ENCODE peak calls at places on chromosomes 4 and X, in ten cellular contexts. X, Q, E, U, J, O, D, S, A and V are unnamed samples.

GRCh38 chr4:86359944-86360478 is at the start of gene MAPK10:
- DNase-seq in Q (peak), S (no peak), O (peak), J (peak), A (peak), E (peak), U (peak), X (peak), D (peak), V (peak)

GRCh38 chr4:12445711-12446110 is 1017.0 kb upstream of the HS3ST1 start:
- DNase-seq in D (no peak), A (no peak), X (no peak), S (no peak), E (no peak), U (no peak), O (no peak), Q (no peak), J (no peak), V (no peak)

GRCh38 chr4:57989430-57989829 is 879.2 kb upstream of the IGFBP7 start:
- DNase-seq in J (no peak), S (no peak), U (no peak), O (no peak), X (peak), A (no peak), Q (no peak), E (no peak), D (no peak), V (no peak)

GRCh38 chr4:101238706-101239105 is 108.6 kb downstream of the PPP3CA start:
- DNase-seq in O (no peak), Q (no peak), X (no peak), E (peak), S (no peak), U (no peak), D (no peak), J (no peak), A (no peak), V (no peak)

GRCh38 chr4:87975466-87975865 is at the start of gene SPP1:
- DNase-seq in O (peak), S (no peak), D (no peak), A (peak), U (peak), Q (peak), X (no peak), E (peak), J (no peak), V (peak)

GRCh38 chr4:153209410-153209809 is 5.2 kb downstream of the TRIM2 start:
- DNase-seq in J (no peak), A (no peak), S (no peak), O (peak), U (no peak), X (no peak), Q (no peak), D (no peak), E (no peak), V (no peak)

GRCh38 chr4:58301384-58301783 is 1191.2 kb upstream of the IGFBP7 start:
- DNase-seq in E (no peak), Q (no peak), J (no peak), U (peak), X (no peak), S (no peak), D (no peak), A (no peak), O (peak), V (no peak)

GRCh38 chr4:25021206-25021605 is 9.5 kb downstream of the LGI2 start:
- DNase-seq in E (no peak), D (no peak), U (no peak), J (no peak), X (no peak), O (no peak), S (no peak), Q (no peak), A (no peak), V (no peak)

GRCh38 chr4:5143306-5143861 is 92.1 kb downstream of the STK32B start:
- DNase-seq in O (no peak), E (no peak), D (no peak), X (no peak), S (no peak), A (no peak), J (no peak), Q (no peak), U (no peak), V (no peak)

GRCh38 chrX:15882704-15883539 is 28.3 kb upstream of the AP1S2 start:
- DNase-seq in U (no peak), S (no peak), D (no peak), Q (peak), A (no peak), X (no peak), O (no peak), J (no peak), E (peak), V (no peak)

GRCh38 chr4:83043801-83044407 is 8.9 kb downstream of the COPS4 start:
- DNase-seq in D (no peak), J (no peak), A (no peak), U (no peak), Q (no peak), O (no peak), S (no peak), E (peak), X (no peak), V (no peak)

GRCh38 chr4:115334736-115335411 is 221.5 kb upstream of the NDST4 start:
- DNase-seq in A (no peak), J (no peak), Q (peak), D (no peak), S (no peak), U (no peak), E (no peak), O (no peak), X (no peak), V (no peak)

GRCh38 chr4:83535520-83535944 is 376 bp upstream of the GPAT3 start:
- DNase-seq in E (peak), X (peak), U (peak), A (peak), J (peak), O (peak), D (peak), S (peak), Q (peak), V (peak)

GRCh38 chrX:30275498-30275897 is 28.6 kb downstream of the MAGEB1 start:
- DNase-seq in E (peak), S (no peak), O (no peak), Q (no peak), D (no peak), J (no peak), A (no peak), U (no peak), X (no peak), V (peak)

GRCh38 chrX:24294619-24295018 is 19.2 kb downstream of the SUPT20HL2 start:
- DNase-seq in A (peak), E (peak), U (no peak), D (no peak), J (no peak), Q (no peak), O (peak), X (no peak), S (no peak), V (peak)

GRCh38 chr4:157010630-157011029 is 39.0 kb upstream of the PDGFC start:
- DNase-seq in X (no peak), A (no peak), E (no peak), D (no peak), J (no peak), U (no peak), S (no peak), Q (no peak), O (no peak), V (no peak)

GRCh38 chr4:152246659-152247058 is 289.2 kb downstream of the FBXW7 start:
- DNase-seq in J (no peak), U (no peak), O (no peak), X (no peak), E (no peak), A (no peak), Q (no peak), D (no peak), S (peak), V (no peak)

GRCh38 chr4:176526704-176527103 is 206.9 kb downstream of the SPCS3 start:
- DNase-seq in A (no peak), S (no peak), J (no peak), U (no peak), Q (no peak), D (no peak), E (no peak), X (no peak), O (no peak), V (no peak)

GRCh38 chrX:49186125-49187027 is at the start of gene PRICKLE3:
- DNase-seq in X (peak), O (peak), E (peak), U (no peak), A (peak), S (peak), D (peak), J (peak), Q (peak), V (peak)

GRCh38 chr4:7155611-7156071 is 36.7 kb upstream of the SORCS2 start:
- DNase-seq in D (no peak), S (no peak), U (no peak), E (peak), O (no peak), A (no peak), Q (no peak), X (no peak), J (no peak), V (no peak)

GRCh38 chr4:38951598-38951997 is 80.6 kb downstream of the TMEM156 start:
- DNase-seq in D (no peak), S (no peak), O (no peak), A (no peak), U (no peak), E (no peak), X (no peak), J (no peak), Q (no peak), V (no peak)